ENCODE peak calls at places on chromosome 16, in ten cellular contexts. One of them, this sample, is unnamed.

GRCh38 chr16:27999687-28000086 is 63.8 kb downstream of the GSG1L start:
- DNase-seq in anterior cingulate cortex: no peak
- DNase-seq in caudate nucleus: no peak
- DNase-seq in posterior vena cava: peak
- DNase-seq in stimulated activated CD8-positive, alpha-beta memory T cell treated with anti-CD3 and anti-CD28 coated beads, Interleukin-15, amount 100 ng/mL, for 24 hours: no peak
- DNase-seq in activated CD4-positive, alpha-beta T cell treated with anti-CD3 and anti-CD28 coated beads, Interleukin-2, amount 50 U/mL, for 48 hours: no peak
- DNase-seq in heart right ventricle: no peak
- DNase-seq in NCI-H1092: no peak
- DNase-seq in HT1080: peak
- DNase-seq in left kidney: no peak
- DNase-seq in this sample: no peak

GRCh38 chr16:15636392-15636873 is 6.5 kb downstream of the MARF1 start:
- DNase-seq in stimulated activated CD8-positive, alpha-beta memory T cell treated with anti-CD3 and anti-CD28 coated beads, Interleukin-15, amount 100 ng/mL, for 24 hours: no peak
- DNase-seq in anterior cingulate cortex: no peak
- DNase-seq in HT1080: no peak
- DNase-seq in NCI-H1092: no peak
- DNase-seq in posterior vena cava: no peak
- DNase-seq in activated CD4-positive, alpha-beta T cell treated with anti-CD3 and anti-CD28 coated beads, Interleukin-2, amount 50 U/mL, for 48 hours: no peak
- DNase-seq in heart right ventricle: no peak
- DNase-seq in caudate nucleus: no peak
- DNase-seq in left kidney: no peak
- DNase-seq in this sample: no peak

GRCh38 chr16:27851586-27851985 is 211.9 kb downstream of the GSG1L start:
- DNase-seq in anterior cingulate cortex: no peak
- DNase-seq in left kidney: no peak
- DNase-seq in posterior vena cava: no peak
- DNase-seq in heart right ventricle: no peak
- DNase-seq in activated CD4-positive, alpha-beta T cell treated with anti-CD3 and anti-CD28 coated beads, Interleukin-2, amount 50 U/mL, for 48 hours: no peak
- DNase-seq in caudate nucleus: no peak
- DNase-seq in HT1080: no peak
- DNase-seq in stimulated activated CD8-positive, alpha-beta memory T cell treated with anti-CD3 and anti-CD28 coated beads, Interleukin-15, amount 100 ng/mL, for 24 hours: no peak
- DNase-seq in NCI-H1092: no peak
- DNase-seq in this sample: no peak

GRCh38 chr16:66832661-66833305 is 2.0 kb upstream of the NAE1 start:
- DNase-seq in heart right ventricle: no peak
- DNase-seq in stimulated activated CD8-positive, alpha-beta memory T cell treated with anti-CD3 and anti-CD28 coated beads, Interleukin-15, amount 100 ng/mL, for 24 hours: no peak
- DNase-seq in anterior cingulate cortex: no peak
- DNase-seq in HT1080: peak
- DNase-seq in NCI-H1092: no peak
- DNase-seq in left kidney: peak
- DNase-seq in activated CD4-positive, alpha-beta T cell treated with anti-CD3 and anti-CD28 coated beads, Interleukin-2, amount 50 U/mL, for 48 hours: no peak
- DNase-seq in caudate nucleus: no peak
- DNase-seq in posterior vena cava: no peak
- DNase-seq in this sample: no peak

GRCh38 chr16:71564377-71564967 is 12.4 kb downstream of the TAT start:
- DNase-seq in NCI-H1092: no peak
- DNase-seq in activated CD4-positive, alpha-beta T cell treated with anti-CD3 and anti-CD28 coated beads, Interleukin-2, amount 50 U/mL, for 48 hours: no peak
- DNase-seq in caudate nucleus: no peak
- DNase-seq in stimulated activated CD8-positive, alpha-beta memory T cell treated with anti-CD3 and anti-CD28 coated beads, Interleukin-15, amount 100 ng/mL, for 24 hours: no peak
- DNase-seq in posterior vena cava: no peak
- DNase-seq in anterior cingulate cortex: no peak
- DNase-seq in HT1080: no peak
- DNase-seq in left kidney: no peak
- DNase-seq in heart right ventricle: peak
- DNase-seq in this sample: no peak

GRCh38 chr16:87956169-87956770 is 5.0 kb downstream of the BANP start:
- DNase-seq in left kidney: peak
- DNase-seq in posterior vena cava: no peak
- DNase-seq in HT1080: no peak
- DNase-seq in heart right ventricle: peak
- DNase-seq in anterior cingulate cortex: no peak
- DNase-seq in activated CD4-positive, alpha-beta T cell treated with anti-CD3 and anti-CD28 coated beads, Interleukin-2, amount 50 U/mL, for 48 hours: peak
- DNase-seq in NCI-H1092: no peak
- DNase-seq in caudate nucleus: no peak
- DNase-seq in stimulated activated CD8-positive, alpha-beta memory T cell treated with anti-CD3 and anti-CD28 coated beads, Interleukin-15, amount 100 ng/mL, for 24 hours: peak
- DNase-seq in this sample: no peak

GRCh38 chr16:65312795-65313194 is 190.9 kb upstream of the CDH11 start:
- DNase-seq in posterior vena cava: no peak
- DNase-seq in anterior cingulate cortex: no peak
- DNase-seq in heart right ventricle: no peak
- DNase-seq in activated CD4-positive, alpha-beta T cell treated with anti-CD3 and anti-CD28 coated beads, Interleukin-2, amount 50 U/mL, for 48 hours: no peak
- DNase-seq in left kidney: no peak
- DNase-seq in NCI-H1092: no peak
- DNase-seq in caudate nucleus: no peak
- DNase-seq in stimulated activated CD8-positive, alpha-beta memory T cell treated with anti-CD3 and anti-CD28 coated beads, Interleukin-15, amount 100 ng/mL, for 24 hours: no peak
- DNase-seq in HT1080: no peak
- DNase-seq in this sample: no peak

GRCh38 chr16:79097090-79097489 is 503.4 kb downstream of the MAF start:
- DNase-seq in NCI-H1092: no peak
- DNase-seq in activated CD4-positive, alpha-beta T cell treated with anti-CD3 and anti-CD28 coated beads, Interleukin-2, amount 50 U/mL, for 48 hours: no peak
- DNase-seq in left kidney: no peak
- DNase-seq in posterior vena cava: no peak
- DNase-seq in HT1080: no peak
- DNase-seq in stimulated activated CD8-positive, alpha-beta memory T cell treated with anti-CD3 and anti-CD28 coated beads, Interleukin-15, amount 100 ng/mL, for 24 hours: no peak
- DNase-seq in anterior cingulate cortex: no peak
- DNase-seq in caudate nucleus: no peak
- DNase-seq in heart right ventricle: no peak
- DNase-seq in this sample: no peak

GRCh38 chr16:85128079-85128837 is 16.0 kb upstream of the CIBAR2 start:
- DNase-seq in heart right ventricle: no peak
- DNase-seq in caudate nucleus: no peak
- DNase-seq in anterior cingulate cortex: no peak
- DNase-seq in posterior vena cava: no peak
- DNase-seq in HT1080: no peak
- DNase-seq in stimulated activated CD8-positive, alpha-beta memory T cell treated with anti-CD3 and anti-CD28 coated beads, Interleukin-15, amount 100 ng/mL, for 24 hours: no peak
- DNase-seq in activated CD4-positive, alpha-beta T cell treated with anti-CD3 and anti-CD28 coated beads, Interleukin-2, amount 50 U/mL, for 48 hours: no peak
- DNase-seq in left kidney: no peak
- DNase-seq in NCI-H1092: no peak
- DNase-seq in this sample: no peak

This sample was measured in omental fat pad.